ENCODE peak calls at places on chromosomes 4 and X, in four cellular contexts. W is sciatic nerve; J is natural killer cell treated with Interleukin-12 subunit alpha and Interleukin-12 subunit beta and Interleukin-15 and Interleukin-18, amount 100 ng/mL, for 72 hours; S is activated T-cell treated with anti-CD3 and anti-CD28 coated beads for 1 hour. Q is an unnamed sample.

GRCh38 chr4:98614081-98614480 is 44.3 kb downstream of the TSPAN5 start:
- DNase-seq in W (no peak), J (no peak), S (no peak), Q (no peak)

GRCh38 chrX:136209751-136210150 is 41.4 kb downstream of the MAP7D3 start:
- DNase-seq in W (no peak), J (no peak), S (no peak), Q (no peak)

GRCh38 chrX:153507484-153508178 is 9.8 kb upstream of the ATP2B3 start:
- DNase-seq in W (peak; percentile 93), J (peak; percentile 82), S (peak; percentile 82), Q (peak; percentile 75)

GRCh38 chrX:96591418-96591817 is 93.2 kb upstream of the DIAPH2 start:
- DNase-seq in W (peak; percentile 53), J (no peak), S (no peak), Q (no peak)

GRCh38 chr4:78370625-78371372 is 180.8 kb upstream of the ANXA3 start:
- DNase-seq in W (no peak), J (no peak), S (no peak), Q (no peak)

GRCh38 chr4:18844726-18845125 is 823.2 kb upstream of the LCORL start:
- DNase-seq in W (no peak), J (no peak), S (no peak), Q (no peak)

GRCh38 chr4:121477079-121477478 is 96.3 kb upstream of the QRFPR start:
- DNase-seq in W (no peak), J (no peak), S (no peak), Q (no peak)

GRCh38 chr4:121219222-121219621 is 55.1 kb upstream of the TNIP3 start:
- DNase-seq in W (no peak), J (no peak), S (no peak), Q (no peak)

GRCh38 chrX:19540076-19540475 is 24.8 kb upstream of the MAP3K15 start:
- DNase-seq in W (no peak), J (no peak), S (no peak), Q (no peak)

GRCh38 chr4:183392377-183392776 is 52.1 kb upstream of the CDKN2AIP start:
- DNase-seq in W (no peak), J (no peak), S (no peak), Q (no peak)

GRCh38 chrX:129983575-129984131 is 1.2 kb downstream of the BCORL1 start:
- DNase-seq in W (peak; percentile 60), J (no peak), S (no peak), Q (no peak)

GRCh38 chr4:183499389-183499788 is 5.5 kb upstream of the ING2 start:
- DNase-seq in W (no peak), J (no peak), S (no peak), Q (no peak)

GRCh38 chr4:149605601-149606378 is 209.9 kb downstream of the IQCM start:
- DNase-seq in W (no peak), J (no peak), S (no peak), Q (no peak)

GRCh38 chr4:79906996-79907395 is 166.0 kb downstream of the ANTXR2 start:
- DNase-seq in W (no peak), J (no peak), S (no peak), Q (no peak)

GRCh38 chr4:903066-904046 is 28.8 kb downstream of the GAK start:
- DNase-seq in W (no peak), J (no peak), S (no peak), Q (no peak)

GRCh38 chrX:149871940-149872339 is 9.0 kb upstream of the MAGEA8 start:
- DNase-seq in W (no peak), J (peak; percentile 64), S (peak; percentile 40), Q (no peak)

GRCh38 chr4:159098482-159099127 is 4.3 kb upstream of the RAPGEF2 start:
- DNase-seq in W (no peak), J (no peak), S (no peak), Q (no peak)

GRCh38 chr4:181690498-181690897 is 552.7 kb upstream of the TENM3 start:
- DNase-seq in W (no peak), J (no peak), S (no peak), Q (no peak)

Q was measured in CD14-positive monocyte.